ENCODE peak calls at places on chromosomes 1 and 21, in five cellular contexts. M, Y, Q, F and J are unnamed samples.

GRCh38 chr1:40895601-40896000 is 33.4 kb upstream of the CITED4 start:
- DNase-seq in M (no peak), Y (no peak), Q (no peak), F (no peak), J (no peak)

GRCh38 chr1:189429610-189430009 is 1048.1 kb downstream of the BRINP3 start:
- DNase-seq in M (peak; percentile 37), Y (peak; percentile 22), Q (peak; percentile 24), F (peak; percentile 52), J (no peak)

GRCh38 chr1:13754510-13755103 is 54.6 kb downstream of the PRDM2 start:
- DNase-seq in M (no peak), Y (no peak), Q (peak; percentile 46), F (peak; percentile 29), J (no peak)

GRCh38 chr1:200041337-200042118 is 14.0 kb downstream of the NR5A2 start:
- DNase-seq in M (peak; percentile 27), Y (peak; percentile 36), Q (no peak), F (no peak), J (no peak)

GRCh38 chr1:112618114-112618720 is 724 bp downstream of the ST7L start:
- DNase-seq in M (no peak), Y (no peak), Q (peak; percentile 42), F (peak; percentile 44), J (no peak)

GRCh38 chr1:202968351-202968750 is 1.3 kb upstream of the CYB5R1 start:
- DNase-seq in M (no peak), Y (no peak), Q (no peak), F (no peak), J (no peak)

GRCh38 chr1:165327538-165327937 is 29.0 kb downstream of the LMX1A start:
- DNase-seq in M (no peak), Y (no peak), Q (no peak), F (no peak), J (no peak)

GRCh38 chr1:18955116-18955441 is 1.4 kb downstream of the IFFO2 start:
- DNase-seq in M (no peak), Y (no peak), Q (no peak), F (no peak), J (no peak)

GRCh38 chr1:113333056-113333455 is 57.3 kb upstream of the MAGI3 start:
- DNase-seq in M (no peak), Y (no peak), Q (no peak), F (no peak), J (no peak)

GRCh38 chr21:41361053-41361785 is 608 bp upstream of the MX2 start:
- DNase-seq in M (no peak), Y (no peak), Q (no peak), F (no peak), J (no peak)

GRCh38 chr1:21372383-21372782 is 67.6 kb upstream of the NBPF3 start:
- DNase-seq in M (no peak), Y (no peak), Q (no peak), F (no peak), J (no peak)

GRCh38 chr1:244896550-244896949 is 32.2 kb upstream of the HNRNPU start:
- DNase-seq in M (no peak), Y (no peak), Q (peak; percentile 79), F (peak; percentile 94), J (no peak)

GRCh38 chr1:23008901-23009300 is 6.8 kb downstream of the TEX46 start:
- DNase-seq in M (no peak), Y (no peak), Q (no peak), F (no peak), J (no peak)

GRCh38 chr1:207021139-207021861 is 11.3 kb downstream of the C1orf116 start:
- DNase-seq in M (no peak), Y (no peak), Q (peak; percentile 87), F (peak; percentile 73), J (no peak)

GRCh38 chr1:30313584-30313983 is 409.8 kb downstream of the MATN1 start:
- DNase-seq in M (no peak), Y (no peak), Q (no peak), F (no peak), J (no peak)

GRCh38 chr1:180182721-180183311 is 28.1 kb downstream of the QSOX1 start:
- DNase-seq in M (no peak), Y (no peak), Q (no peak), F (no peak), J (no peak)

GRCh38 chr1:1089731-1090423 is 15.8 kb upstream of the RNF223 start:
- DNase-seq in M (no peak), Y (no peak), Q (no peak), F (no peak), J (no peak)

GRCh38 chr1:151106891-151107290 is 36.3 kb downstream of the GABPB2 start:
- DNase-seq in M (no peak), Y (no peak), Q (peak; percentile 46), F (peak; percentile 68), J (no peak)

GRCh38 chr1:53605181-53605580 is 133.8 kb downstream of the GLIS1 start:
- DNase-seq in M (no peak), Y (no peak), Q (no peak), F (no peak), J (no peak)

GRCh38 chr1:114075546-114076249 is 78.0 kb downstream of the SYT6 start:
- DNase-seq in M (no peak), Y (peak; percentile 24), Q (no peak), F (no peak), J (no peak)

GRCh38 chr1:2327841-2328240 is 63.5 kb downstream of the MORN1 start:
- DNase-seq in M (no peak), Y (no peak), Q (no peak), F (no peak), J (no peak)

GRCh38 chr1:2328676-2329455 is 62.5 kb downstream of the MORN1 start:
- DNase-seq in M (no peak), Y (no peak), Q (no peak), F (no peak), J (no peak)

GRCh38 chr1:2331200-2331544 is 60.2 kb downstream of the MORN1 start:
- DNase-seq in M (no peak), Y (no peak), Q (no peak), F (no peak), J (no peak)

GRCh38 chr1:2330035-2330434 is 61.3 kb downstream of the MORN1 start:
- DNase-seq in M (no peak), Y (no peak), Q (peak; percentile 37), F (no peak), J (no peak)

DNA sequence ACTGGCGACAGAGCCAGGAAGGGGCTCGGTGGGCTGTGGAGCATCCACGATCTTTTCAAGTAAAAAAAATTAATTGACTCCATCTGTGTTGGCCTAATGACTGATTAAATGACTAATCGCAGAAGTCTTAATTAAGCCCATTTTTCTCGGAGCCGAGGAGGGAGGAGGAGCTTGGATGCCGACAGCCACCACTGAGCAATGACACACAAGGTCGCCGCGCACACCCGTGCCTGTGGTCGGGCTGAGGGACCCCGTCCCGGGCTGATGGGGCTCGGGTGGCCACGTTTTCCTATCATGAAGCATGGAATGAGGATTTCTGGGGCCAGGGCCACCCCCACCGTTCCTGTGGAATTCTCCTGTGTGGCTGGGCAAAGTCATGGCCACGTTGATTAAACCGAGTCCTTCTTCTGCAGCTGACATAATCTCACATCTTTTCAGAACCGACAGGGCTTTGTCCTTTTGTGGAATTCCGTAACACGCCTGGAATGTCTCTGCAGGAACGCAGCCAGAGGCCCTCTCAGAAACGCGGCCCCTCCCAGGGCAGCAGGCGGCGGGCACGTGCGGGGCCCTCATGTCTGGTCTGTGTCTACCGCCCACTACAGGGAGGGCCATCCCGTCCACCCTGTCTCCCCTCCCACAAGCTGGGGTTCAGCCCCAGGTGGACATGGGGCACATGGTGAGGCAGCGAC is 60.7 kb downstream of the MORN1 start:
- DNase-seq in M (no peak), Y (no peak), Q (peak; percentile 89), F (peak; percentile 80), J (no peak)
- TF ChIP-seq CTCF in M (no peak), Y (no peak), Q (peak; percentile 18), F (no peak), J (no peak)

DNA sequence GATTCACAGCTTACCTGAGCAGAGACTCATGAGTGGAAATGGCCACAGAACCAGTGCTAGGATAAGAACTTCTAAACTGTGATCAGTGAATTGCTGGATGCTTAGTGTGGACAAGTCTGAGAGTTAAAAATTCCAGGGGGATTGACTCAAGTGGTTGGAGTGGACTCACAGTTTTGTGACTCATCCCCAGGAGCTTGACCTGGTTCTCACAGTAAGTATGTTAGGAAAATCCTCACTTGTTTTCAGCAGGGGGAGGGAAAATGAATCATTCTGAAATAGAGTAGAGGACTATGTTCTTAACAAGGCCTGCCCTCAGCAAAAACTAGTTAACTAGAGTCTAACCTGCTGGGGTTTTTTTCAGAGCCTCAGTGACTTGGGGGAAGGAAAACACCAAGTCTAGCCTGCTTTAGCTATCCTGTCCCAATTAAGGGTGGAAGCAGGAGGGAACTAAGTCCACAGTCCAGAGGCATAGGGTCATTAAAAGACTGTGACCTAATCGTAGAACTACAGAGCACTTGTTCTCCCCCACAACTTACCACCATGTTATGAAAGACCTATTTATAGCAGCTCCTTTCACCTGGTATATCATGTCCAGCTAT is 6.1 kb upstream of the CDC73 start:
- DNase-seq in M (no peak), Y (no peak), Q (peak; percentile 100), F (peak; percentile 100), J (no peak)
- TF ChIP-seq CTCF in M (no peak), Y (no peak), Q (no peak), F (no peak), J (no peak)

DNA sequence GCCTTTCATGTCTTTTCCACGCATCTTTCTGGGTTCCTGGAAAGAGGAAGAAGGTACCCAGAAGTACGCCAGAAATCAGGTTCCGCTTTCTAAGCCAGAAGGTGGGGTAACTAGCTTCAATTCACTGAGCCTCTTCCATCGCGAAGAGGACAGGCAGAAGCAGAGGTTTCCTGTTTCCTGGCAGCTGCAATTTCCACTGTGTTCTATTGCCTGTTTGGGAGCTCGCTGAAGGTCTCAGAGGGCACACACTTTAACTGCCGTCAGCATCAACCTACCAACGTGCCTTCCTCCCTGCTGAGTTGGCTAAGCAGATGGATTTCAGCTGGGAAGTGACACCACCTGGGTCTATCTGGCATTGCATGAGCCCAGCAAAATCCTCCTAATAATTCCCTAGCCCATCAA is 10.0 kb downstream of the NCF2 start:
- DNase-seq in M (peak; percentile 59), Y (no peak), Q (no peak), F (no peak), J (no peak)
- TF ChIP-seq CTCF in M (no peak), Y (no peak), Q (no peak), F (no peak), J (peak; percentile 29)

GRCh38 chr1:8867878-8868567 is 10.5 kb downstream of the ENO1 start:
- DNase-seq in M (no peak), Y (no peak), Q (no peak), F (no peak), J (no peak)
- TF ChIP-seq CTCF in M (no peak), Y (no peak), Q (no peak), F (no peak), J (no peak)

DNA sequence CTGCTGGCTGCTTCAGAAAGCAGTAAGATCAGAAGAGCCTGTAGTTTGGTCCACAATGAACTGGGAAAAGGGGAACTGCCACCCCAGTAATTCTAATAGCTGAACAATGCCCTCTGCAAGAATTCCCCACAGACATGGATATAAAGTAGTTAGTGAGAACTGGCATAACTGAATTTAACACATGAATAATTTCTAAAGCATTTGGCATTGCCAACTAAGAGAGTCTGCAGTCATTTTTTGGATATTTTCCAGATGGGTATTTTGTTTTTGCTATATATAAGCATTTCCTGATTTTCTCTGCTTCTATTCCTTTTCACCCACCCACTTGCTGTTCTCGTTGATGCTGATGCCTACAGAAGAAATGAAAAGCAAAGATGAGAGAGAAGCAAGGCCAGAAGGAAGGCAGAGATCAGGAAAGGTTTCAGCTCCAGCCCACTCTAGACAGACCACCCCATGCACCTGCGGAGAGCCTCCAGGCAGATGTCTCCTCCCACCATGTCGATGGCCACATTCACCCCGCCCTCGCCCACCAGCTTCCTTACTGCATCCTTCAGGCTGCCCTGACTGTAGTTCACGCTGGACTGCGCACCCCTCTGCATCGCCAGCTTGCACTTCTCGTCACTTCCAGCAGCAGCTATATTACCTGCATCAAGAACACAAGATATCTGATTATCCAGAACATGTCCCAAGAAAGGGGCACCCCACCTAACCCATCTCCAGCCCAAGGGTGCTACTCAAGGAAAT is 55.9 kb upstream of the SEC16B start:
- DNase-seq in M (no peak), Y (no peak), Q (no peak), F (no peak), J (no peak)
- TF ChIP-seq CTCF in M (no peak), Y (no peak), Q (no peak), F (no peak), J (no peak)